ENCODE peak calls at places on chromosomes 5 and 9, in four cellular contexts. A is renal cortical epithelial cell, H is right cardiac atrium, T is upper lobe of right lung. B is an unnamed sample.

GRCh38 chr9:129626944-129627297 is 958 bp downstream of the NTMT1 start:
- DNase-seq in A (peak), H (no peak), T (no peak), B (no peak)

GRCh38 chr5:129440424-129440823 is 19.7 kb upstream of the ADAMTS19 start:
- DNase-seq in A (no peak), H (no peak), T (no peak), B (no peak)

GRCh38 chr9:114185570-114185969 is 30.2 kb downstream of the COL27A1 start:
- DNase-seq in A (no peak), H (no peak), T (no peak), B (no peak)

GRCh38 chr5:102762095-102762534 is 7.0 kb downstream of the PAM start:
- DNase-seq in A (peak), H (no peak), T (no peak), B (no peak)

GRCh38 chr9:121528642-121529041 is 29.0 kb upstream of the GGTA1 start:
- DNase-seq in A (no peak), H (no peak), T (no peak), B (no peak)

GRCh38 chr5:116370886-116371285 is 203.7 kb downstream of the SEMA6A start:
- DNase-seq in A (peak), H (no peak), T (no peak), B (no peak)

GRCh38 chr5:132090107-132090506 is 16.5 kb downstream of the CSF2 start:
- DNase-seq in A (peak), H (no peak), T (no peak), B (no peak)

GRCh38 chr5:130476325-130476724 is 572.1 kb downstream of the CHSY3 start:
- DNase-seq in A (peak), H (no peak), T (no peak), B (no peak)

GRCh38 chr5:157535042-157535865 is 40.3 kb downstream of the ADAM19 start:
- DNase-seq in A (no peak), H (peak), T (no peak), B (no peak)

GRCh38 chr5:110075656-110076055 is 385.9 kb downstream of the MAN2A1 start:
- DNase-seq in A (no peak), H (no peak), T (no peak), B (no peak)

GRCh38 chr5:149358294-149358651 is 427 bp downstream of the PCYOX1L start:
- DNase-seq in A (no peak), H (peak), T (peak), B (peak)

GRCh38 chr5:40172721-40173120 is 507.0 kb upstream of the PTGER4 start:
- DNase-seq in A (peak), H (no peak), T (no peak), B (no peak)

GRCh38 chr9:3525088-3525835 is 539 bp downstream of the RFX3 start:
- DNase-seq in A (no peak), H (no peak), T (peak), B (no peak)

GRCh38 chr5:144042157-144042556 is 128.3 kb downstream of the YIPF5 start:
- DNase-seq in A (no peak), H (no peak), T (no peak), B (no peak)

GRCh38 chr9:126615791-126616447 is 2.2 kb downstream of the LMX1B start:
- DNase-seq in A (no peak), H (no peak), T (no peak), B (no peak)

GRCh38 chr9:127570533-127571111 is 41.5 kb upstream of the STXBP1 start:
- DNase-seq in A (peak), H (peak), T (no peak), B (no peak)

GRCh38 chr5:179196420-179197079 is 136.4 kb downstream of the ZNF354C start:
- DNase-seq in A (no peak), H (no peak), T (no peak), B (no peak)

GRCh38 chr5:87411586-87412416 is 929 bp downstream of the CCNH start:
- DNase-seq in A (peak), H (no peak), T (no peak), B (peak)

GRCh38 chr9:80146466-80146865 is 574.7 kb downstream of the TLE4 start:
- DNase-seq in A (no peak), H (no peak), T (no peak), B (no peak)

GRCh38 chr9:121819511-121820231 is 168.2 kb downstream of the DAB2IP start:
- DNase-seq in A (no peak), H (no peak), T (no peak), B (no peak)

GRCh38 chr5:66669862-66670195 is 73.6 kb downstream of the MAST4 start:
- DNase-seq in A (no peak), H (no peak), T (no peak), B (no peak)

GRCh38 chr9:113978954-113979712 is 99.0 kb downstream of the AMBP start:
- DNase-seq in A (peak), H (no peak), T (no peak), B (no peak)

GRCh38 chr9:111052831-111053230 is 14.6 kb upstream of the LPAR1 start:
- DNase-seq in A (no peak), H (no peak), T (no peak), B (no peak)

GRCh38 chr9:14912849-14913248 is 2.6 kb upstream of the FREM1 start:
- DNase-seq in A (no peak), H (no peak), T (no peak), B (no peak)